ENCODE peak calls at places on chromosome 17, in six cellular contexts. N, G, H, F, T and S are unnamed samples.

GRCh38 chr17:57948555-57949420 is 6.4 kb downstream of the CUEDC1 start:
- DNase-seq in N (no peak), G (no peak), H (no peak), F (no peak), T (peak; percentile 96), S (no peak)

GRCh38 chr17:82400206-82400605 is 17.9 kb upstream of the HEXD start:
- DNase-seq in N (no peak), G (no peak), H (no peak), F (no peak), T (no peak), S (no peak)

GRCh38 chr17:49630113-49630900 is 47.6 kb downstream of the SPOP start:
- DNase-seq in N (no peak), G (no peak), H (no peak), F (no peak), T (no peak), S (no peak)

GRCh38 chr17:8060274-8060673 is 21.4 kb downstream of the ALOX15B start:
- DNase-seq in N (peak; percentile 40), G (peak; percentile 48), H (no peak), F (no peak), T (no peak), S (no peak)

GRCh38 chr17:32629563-32630190 is 142.9 kb downstream of the CDK5R1 start:
- DNase-seq in N (no peak), G (no peak), H (no peak), F (no peak), T (no peak), S (no peak)

GRCh38 chr17:49756323-49756722 is 7.6 kb downstream of the FAM117A start:
- DNase-seq in N (no peak), G (no peak), H (no peak), F (no peak), T (no peak), S (no peak)

GRCh38 chr17:62995377-62995885 is 29.4 kb downstream of the TANC2 start:
- DNase-seq in N (no peak), G (no peak), H (no peak), F (no peak), T (peak; percentile 45), S (peak; percentile 44)

GRCh38 chr17:12201294-12201693 is 180.6 kb downstream of the MAP2K4 start:
- DNase-seq in N (no peak), G (no peak), H (no peak), F (no peak), T (no peak), S (no peak)